ENCODE peak calls at places on chromosomes 13 and 19, in seven cellular contexts. X is hepatocyte; D is bronchial epithelial cell; L is CD4-positive, alpha-beta T cell; B is kidney; V is K562; J is ovary. M is an unnamed sample.
A peak's percentile ranks its signal among the peaks of the same experiment; 100 is the strongest.

GRCh38 chr13:48775804-48776203 is 122.1 kb downstream of the CYSLTR2 start:
- DNase-seq in X (peak; percentile 16), D (peak; percentile 12), L (no peak), B (no peak), V (no peak), J (no peak), M (no peak)

GRCh38 chr13:27660511-27660910 is 38.8 kb downstream of the POLR1D start:
- DNase-seq in X (no peak), D (no peak), L (no peak), B (no peak), V (no peak), J (no peak), M (no peak)

GRCh38 chr19:38711726-38712153 is 32.5 kb downstream of the CAPN12 start:
- DNase-seq in X (no peak), D (no peak), L (no peak), B (no peak), V (no peak), J (peak; percentile 72), M (no peak)

GRCh38 chr13:33349996-33350826 is 64.7 kb upstream of the STARD13 start:
- DNase-seq in X (peak; percentile 44), D (no peak), L (no peak), B (peak; percentile 82), V (no peak), J (peak; percentile 68), M (no peak)

GRCh38 chr13:49098771-49099512 is 121.2 kb upstream of the MLNR start:
- DNase-seq in X (no peak), D (peak; percentile 43), L (no peak), B (no peak), V (no peak), J (no peak), M (peak; percentile 7)

GRCh38 chr13:112718318-112718717 is 28.5 kb downstream of the ATP11A start:
- DNase-seq in X (no peak), D (no peak), L (no peak), B (no peak), V (no peak), J (peak; percentile 17), M (no peak)

GRCh38 chr13:79490846-79491245 is 9.9 kb downstream of the NDFIP2 start:
- DNase-seq in X (no peak), D (peak; percentile 40), L (no peak), B (no peak), V (no peak), J (no peak), M (no peak)

GRCh38 chr19:46791944-46792343 is 3.5 kb upstream of the SLC1A5 start:
- DNase-seq in X (no peak), D (no peak), L (no peak), B (no peak), V (no peak), J (no peak), M (peak; percentile 47)

GRCh38 chr19:14619404-14619803 is 36.5 kb downstream of the CLEC17A start:
- DNase-seq in X (no peak), D (no peak), L (no peak), B (no peak), V (no peak), J (no peak), M (no peak)

GRCh38 chr13:97127842-97128241 is 94.3 kb upstream of the MBNL2 start:
- DNase-seq in X (no peak), D (no peak), L (no peak), B (no peak), V (no peak), J (no peak), M (no peak)

GRCh38 chr13:75073791-75074190 is 408.2 kb downstream of the TBC1D4 start:
- DNase-seq in X (no peak), D (no peak), L (no peak), B (no peak), V (no peak), J (no peak), M (no peak)

GRCh38 chr13:27952931-27953670 is 16.0 kb downstream of the CDX2 start:
- DNase-seq in X (peak; percentile 81), D (no peak), L (no peak), B (no peak), V (no peak), J (no peak), M (peak; percentile 33)

GRCh38 chr13:59658736-59659330 is 504.9 kb downstream of the DIAPH3 start:
- DNase-seq in X (no peak), D (no peak), L (no peak), B (no peak), V (no peak), J (no peak), M (no peak)

GRCh38 chr19:16470911-16471811 is 609 bp downstream of the EPS15L1 start:
- DNase-seq in X (peak; percentile 39), D (peak; percentile 75), L (no peak), B (peak; percentile 81), V (peak; percentile 38), J (no peak), M (peak; percentile 61)

GRCh38 chr19:18847516-18848463 is 16.0 kb downstream of the UPF1 start:
- DNase-seq in X (no peak), D (no peak), L (no peak), B (peak; percentile 83), V (no peak), J (no peak), M (no peak)
- TF ChIP-seq CTCF in X (no peak), D (no peak), L (peak; percentile 32), B (no peak), V (peak; percentile 4), J (no peak), M (peak; percentile 43)

GRCh38 chr13:46778095-46778494 is 18.9 kb downstream of the ESD start:
- DNase-seq in X (no peak), D (no peak), L (no peak), B (no peak), V (no peak), J (no peak), M (no peak)

GRCh38 chr13:46778879-46779278 is 18.1 kb downstream of the ESD start:
- DNase-seq in X (no peak), D (no peak), L (no peak), B (no peak), V (no peak), J (no peak), M (no peak)

GRCh38 chr13:46771693-46772092 is 25.3 kb downstream of the ESD start:
- DNase-seq in X (no peak), D (no peak), L (no peak), B (no peak), V (no peak), J (no peak), M (no peak)

GRCh38 chr13:46773556-46773955 is 23.4 kb downstream of the ESD start:
- DNase-seq in X (no peak), D (no peak), L (no peak), B (no peak), V (no peak), J (no peak), M (no peak)

GRCh38 chr13:46775385-46776065 is 21.4 kb downstream of the ESD start:
- DNase-seq in X (no peak), D (no peak), L (no peak), B (no peak), V (no peak), J (no peak), M (no peak)
- TF ChIP-seq CTCF in X (no peak), D (no peak), L (no peak), B (no peak), V (no peak), J (no peak), M (no peak)

GRCh38 chr19:5828661-5829566 is 10.6 kb downstream of the FUT6 start:
- DNase-seq in X (peak; percentile 89), D (no peak), L (no peak), B (no peak), V (no peak), J (no peak), M (peak; percentile 68)
- TF ChIP-seq CTCF in X (no peak), D (no peak), L (no peak), B (no peak), V (no peak), J (no peak), M (no peak)

GRCh38 chr19:57563547-57563946 is 3.9 kb upstream of the ZNF550 start:
- DNase-seq in X (no peak), D (no peak), L (no peak), B (no peak), V (no peak), J (no peak), M (no peak)
- TF ChIP-seq CTCF in X (no peak), D (no peak), L (no peak), B (no peak), V (no peak), J (no peak), M (no peak)

GRCh38 chr13:91647361-91647970 is 249.0 kb downstream of the GPC5 start:
- DNase-seq in X (peak; percentile 13), D (no peak), L (no peak), B (peak; percentile 46), V (peak; percentile 73), J (no peak), M (peak; percentile 3)
- TF ChIP-seq CTCF in X (peak; percentile 44), D (no peak), L (no peak), B (no peak), V (peak; percentile 96), J (no peak), M (no peak)

GRCh38 chr13:34762312-34762711 is 179.8 kb upstream of the NBEA start:
- DNase-seq in X (peak; percentile 43), D (no peak), L (no peak), B (no peak), V (no peak), J (no peak), M (no peak)
- TF ChIP-seq CTCF in X (no peak), D (no peak), L (no peak), B (no peak), V (no peak), J (no peak), M (no peak)

GRCh38 chr13:46905249-46905648 is 8.4 kb upstream of the HTR2A start:
- DNase-seq in X (no peak), D (no peak), L (no peak), B (no peak), V (no peak), J (no peak), M (no peak)
- TF ChIP-seq CTCF in X (peak; percentile 23), D (no peak), L (no peak), B (no peak), V (no peak), J (no peak), M (no peak)

M was measured in activated CD8-positive, alpha-beta T cell treated with anti-CD3 and anti-CD28 coated beads for 36 hours.